ENCODE peak calls at places on chromosome 13, in six cellular contexts. One of them, this sample, is unnamed.

GRCh38 chr13:75818181-75819110 is 182.3 kb downstream of the LMO7 start:
- DNase-seq in H1: no peak
- DNase-seq in HepG2: no peak
- DNase-seq in K562: no peak
- DNase-seq in GM12878: no peak
- DNase-seq in GM12891: no peak
- DNase-seq in this sample: no peak

GRCh38 chr13:67223024-67223423 is 7.1 kb downstream of the PCDH9 start:
- DNase-seq in H1: no peak
- DNase-seq in HepG2: no peak
- DNase-seq in K562: no peak
- DNase-seq in GM12878: no peak
- DNase-seq in GM12891: no peak
- DNase-seq in this sample: no peak

GRCh38 chr13:98977568-98978270 is at the start of gene DOCK9:
- DNase-seq in H1: peak
- DNase-seq in HepG2: no peak
- DNase-seq in K562: no peak
- DNase-seq in GM12878: no peak
- DNase-seq in GM12891: no peak
- DNase-seq in this sample: no peak

GRCh38 chr13:101570410-101570809 is 117.9 kb downstream of the ITGBL1 start:
- DNase-seq in H1: no peak
- DNase-seq in HepG2: no peak
- DNase-seq in K562: no peak
- DNase-seq in GM12878: no peak
- DNase-seq in GM12891: no peak
- DNase-seq in this sample: no peak

GRCh38 chr13:42388326-42388725 is 116.4 kb downstream of the AKAP11 start:
- DNase-seq in H1: no peak
- DNase-seq in HepG2: no peak
- DNase-seq in K562: no peak
- DNase-seq in GM12878: no peak
- DNase-seq in GM12891: no peak
- DNase-seq in this sample: no peak

GRCh38 chr13:45630791-45631190 is 15.3 kb upstream of the ERICH6B start:
- DNase-seq in H1: no peak
- DNase-seq in HepG2: no peak
- DNase-seq in K562: no peak
- DNase-seq in GM12878: no peak
- DNase-seq in GM12891: no peak
- DNase-seq in this sample: no peak

GRCh38 chr13:88144580-88144979 is 473.4 kb downstream of the SLITRK5 start:
- DNase-seq in H1: no peak
- DNase-seq in HepG2: no peak
- DNase-seq in K562: no peak
- DNase-seq in GM12878: no peak
- DNase-seq in GM12891: no peak
- DNase-seq in this sample: no peak

GRCh38 chr13:106340249-106340648 is 195.2 kb downstream of the EFNB2 start:
- DNase-seq in H1: no peak
- DNase-seq in HepG2: no peak
- DNase-seq in K562: no peak
- DNase-seq in GM12878: no peak
- DNase-seq in GM12891: no peak
- DNase-seq in this sample: no peak

GRCh38 chr13:44237276-44237767 is 136.3 kb upstream of the SERP2 start:
- DNase-seq in H1: no peak
- DNase-seq in HepG2: no peak
- DNase-seq in K562: no peak
- DNase-seq in GM12878: peak
- DNase-seq in GM12891: peak
- DNase-seq in this sample: peak

GRCh38 chr13:89066868-89067466 is 1395.8 kb downstream of the SLITRK5 start:
- DNase-seq in H1: no peak
- DNase-seq in HepG2: peak
- DNase-seq in K562: peak
- DNase-seq in GM12878: no peak
- DNase-seq in GM12891: no peak
- DNase-seq in this sample: no peak

GRCh38 chr13:48163066-48163465 is 68.2 kb upstream of the MED4 start:
- DNase-seq in H1: no peak
- DNase-seq in HepG2: no peak
- DNase-seq in K562: no peak
- DNase-seq in GM12878: no peak
- DNase-seq in GM12891: no peak
- DNase-seq in this sample: no peak

GRCh38 chr13:80297094-80297493 is 43.8 kb downstream of the SPRY2 start:
- DNase-seq in H1: peak
- DNase-seq in HepG2: no peak
- DNase-seq in K562: no peak
- DNase-seq in GM12878: no peak
- DNase-seq in GM12891: no peak
- DNase-seq in this sample: no peak

GRCh38 chr13:91346062-91346461 is 1.4 kb upstream of the MIR17HG start:
- DNase-seq in H1: no peak
- DNase-seq in HepG2: no peak
- DNase-seq in K562: no peak
- DNase-seq in GM12878: no peak
- DNase-seq in GM12891: no peak
- DNase-seq in this sample: no peak

GRCh38 chr13:100443998-100444328 is 144.6 kb downstream of the GGACT start:
- DNase-seq in H1: no peak
- DNase-seq in HepG2: no peak
- DNase-seq in K562: no peak
- DNase-seq in GM12878: no peak
- DNase-seq in GM12891: no peak
- DNase-seq in this sample: no peak

DNA sequence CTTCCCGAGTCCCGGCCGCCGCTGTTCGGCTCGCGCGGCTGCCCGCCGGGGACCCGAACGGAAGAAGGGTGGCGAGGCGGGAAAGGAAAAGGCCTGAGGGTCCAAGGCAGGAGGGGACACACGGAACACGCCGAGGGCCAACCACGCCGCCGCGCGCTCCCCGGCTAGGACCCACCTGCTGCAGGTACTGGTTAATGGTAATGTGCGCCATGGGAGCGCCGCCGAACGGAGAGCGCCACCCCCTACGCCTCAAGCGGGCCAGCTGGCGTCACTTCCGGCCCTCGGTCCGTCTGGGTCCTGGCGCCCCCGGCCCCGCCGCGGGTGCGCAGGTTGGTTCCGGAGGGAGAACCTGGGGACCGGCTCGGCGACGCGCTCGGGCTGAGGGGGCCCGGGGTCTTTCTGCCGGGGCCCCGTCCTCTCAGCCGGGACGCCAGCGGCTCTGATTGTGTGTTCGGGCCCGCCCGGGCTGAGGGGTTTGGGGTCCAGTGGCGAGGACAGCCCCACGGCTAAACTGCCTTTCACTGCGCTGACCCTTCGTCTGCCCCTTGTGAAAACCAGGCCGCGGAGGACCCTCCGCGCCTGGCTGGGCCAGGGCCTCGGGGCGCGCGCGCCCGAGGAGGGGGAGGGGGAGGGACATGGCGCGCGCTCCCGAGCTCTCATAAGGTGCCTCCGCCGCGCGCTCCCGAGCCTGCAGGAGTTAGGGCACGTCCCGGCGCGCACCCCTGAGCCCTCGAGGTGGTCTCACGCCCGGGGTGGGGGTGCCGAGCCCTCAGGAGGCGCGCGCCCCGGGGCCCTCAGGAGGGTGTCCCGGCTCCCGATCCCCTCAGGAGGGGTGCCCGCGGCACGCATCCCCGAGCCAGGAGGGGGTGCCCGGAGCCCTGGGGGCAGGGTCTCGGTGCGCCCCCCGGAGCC is at the start of gene PCID2:
- DNase-seq in H1: peak
- DNase-seq in HepG2: peak
- DNase-seq in K562: peak
- DNase-seq in GM12878: peak
- DNase-seq in GM12891: peak
- DNase-seq in this sample: peak
- TF ChIP-seq POLR2A in H1: peak
- TF ChIP-seq POLR2A in HepG2: peak
- TF ChIP-seq POLR2A in K562: peak
- TF ChIP-seq POLR2A in GM12878: peak
- TF ChIP-seq POLR2A in GM12891: peak
- TF ChIP-seq POLR2A in this sample: peak

GRCh38 chr13:23466144-23467002 is 32.9 kb upstream of the SACS start:
- DNase-seq in H1: peak
- DNase-seq in HepG2: peak
- DNase-seq in K562: peak
- DNase-seq in GM12878: peak
- DNase-seq in GM12891: peak
- DNase-seq in this sample: peak
- TF ChIP-seq POLR2AphosphoS5 in H1: no peak
- TF ChIP-seq POLR2AphosphoS5 in HepG2: no peak
- TF ChIP-seq POLR2AphosphoS5 in K562: no peak
- TF ChIP-seq POLR2AphosphoS5 in GM12878: peak
- TF ChIP-seq POLR2AphosphoS5 in GM12891: peak
- TF ChIP-seq POLR2AphosphoS5 in this sample: peak

GRCh38 chr13:94247890-94248289 is 231.6 kb downstream of the DCT start:
- DNase-seq in H1: no peak
- DNase-seq in HepG2: no peak
- DNase-seq in K562: no peak
- DNase-seq in GM12878: no peak
- DNase-seq in GM12891: no peak
- DNase-seq in this sample: no peak

GRCh38 chr13:94239135-94239534 is 240.3 kb downstream of the DCT start:
- DNase-seq in H1: no peak
- DNase-seq in HepG2: no peak
- DNase-seq in K562: no peak
- DNase-seq in GM12878: no peak
- DNase-seq in GM12891: no peak
- DNase-seq in this sample: no peak

GRCh38 chr13:94248454-94249233 is 230.8 kb downstream of the DCT start:
- DNase-seq in H1: no peak
- DNase-seq in HepG2: no peak
- DNase-seq in K562: no peak
- DNase-seq in GM12878: no peak
- DNase-seq in GM12891: no peak
- DNase-seq in this sample: no peak

GRCh38 chr13:94246495-94246894 is 233.0 kb downstream of the DCT start:
- DNase-seq in H1: no peak
- DNase-seq in HepG2: no peak
- DNase-seq in K562: no peak
- DNase-seq in GM12878: no peak
- DNase-seq in GM12891: no peak
- DNase-seq in this sample: no peak

GRCh38 chr13:94243551-94243950 is 235.9 kb downstream of the DCT start:
- DNase-seq in H1: no peak
- DNase-seq in HepG2: no peak
- DNase-seq in K562: no peak
- DNase-seq in GM12878: no peak
- DNase-seq in GM12891: no peak
- DNase-seq in this sample: no peak
- TF ChIP-seq TAF1 in H1: no peak
- TF ChIP-seq TAF1 in HepG2: no peak
- TF ChIP-seq TAF1 in K562: no peak
- TF ChIP-seq TAF1 in GM12878: no peak
- TF ChIP-seq TAF1 in GM12891: no peak
- TF ChIP-seq TAF1 in this sample: no peak

DNA sequence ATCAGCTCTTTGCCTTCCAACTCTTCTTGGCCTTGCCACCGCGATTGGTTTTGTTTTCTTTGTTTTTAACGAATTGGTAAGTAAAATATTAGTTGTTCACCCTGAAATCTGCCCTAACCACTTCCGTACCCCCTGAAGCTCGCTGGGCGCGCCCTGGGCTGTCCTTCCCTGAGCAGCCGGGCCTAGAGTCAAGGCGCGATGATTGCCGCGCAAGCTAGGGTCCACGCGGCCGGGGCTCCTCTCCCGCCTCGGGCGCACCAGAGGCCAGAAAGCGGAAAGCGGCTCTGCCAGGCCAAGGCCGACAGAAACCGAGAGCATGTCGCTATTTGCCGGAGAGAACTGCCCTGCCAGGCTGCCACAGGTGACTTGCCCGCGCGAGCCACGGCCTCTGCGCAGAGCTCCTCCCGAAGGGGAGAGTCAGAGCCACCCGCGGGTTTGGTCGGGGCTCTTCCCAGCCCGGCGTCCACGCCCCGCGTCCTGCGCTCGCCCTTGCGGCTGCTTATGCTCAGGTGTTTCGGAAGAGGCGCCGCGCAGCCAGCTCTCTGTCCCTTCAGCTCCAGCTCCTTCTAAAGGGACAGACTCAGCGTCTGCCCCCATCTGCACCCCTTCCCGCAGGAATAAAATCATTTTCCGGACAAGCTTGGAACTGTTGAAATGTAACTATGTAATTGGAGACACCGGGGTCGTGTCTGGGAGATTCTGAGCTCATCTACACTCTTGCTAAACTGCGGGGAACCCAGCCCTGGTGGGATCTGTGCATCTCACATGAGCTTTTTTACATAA is 6.7 kb upstream of the CDX2 start:
- DNase-seq in H1: peak
- DNase-seq in HepG2: no peak
- DNase-seq in K562: no peak
- DNase-seq in GM12878: no peak
- DNase-seq in GM12891: no peak
- DNase-seq in this sample: no peak
- TF ChIP-seq POLR2A in H1: no peak
- TF ChIP-seq POLR2A in HepG2: no peak
- TF ChIP-seq POLR2A in K562: no peak
- TF ChIP-seq POLR2A in GM12878: no peak
- TF ChIP-seq POLR2A in GM12891: no peak
- TF ChIP-seq POLR2A in this sample: no peak

DNA sequence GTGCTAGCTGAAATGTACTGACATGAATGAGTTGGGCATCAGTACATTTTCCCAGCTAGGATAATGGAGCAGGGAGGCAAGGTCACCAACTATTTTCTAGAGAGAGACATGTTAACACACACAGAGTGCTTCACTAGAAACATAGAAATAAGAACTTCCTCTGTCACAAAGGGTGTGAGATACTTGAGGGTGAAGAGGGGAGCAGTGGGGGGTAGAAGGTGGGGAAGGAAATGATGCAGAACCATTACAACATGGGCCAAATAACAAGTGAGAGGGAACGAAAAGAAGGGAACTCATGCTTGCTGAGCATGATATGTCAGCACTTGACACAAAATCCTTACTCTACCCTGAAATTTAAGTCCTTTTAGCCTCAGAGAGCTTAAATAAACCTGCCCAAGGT is 87.8 kb upstream of the RFC3 start:
- DNase-seq in H1: no peak
- DNase-seq in HepG2: no peak
- DNase-seq in K562: no peak
- DNase-seq in GM12878: no peak
- DNase-seq in GM12891: no peak
- DNase-seq in this sample: no peak
- TF ChIP-seq POLR2AphosphoS5 in H1: no peak
- TF ChIP-seq POLR2AphosphoS5 in HepG2: no peak
- TF ChIP-seq POLR2AphosphoS5 in K562: no peak
- TF ChIP-seq POLR2AphosphoS5 in GM12878: no peak
- TF ChIP-seq POLR2AphosphoS5 in GM12891: no peak
- TF ChIP-seq POLR2AphosphoS5 in this sample: no peak